ENCODE peak calls at places on chromosomes 2 and 18, in ten cellular contexts. C is fibroblast of lung; D is CD4-positive, alpha-beta T cell; Y is psoas muscle; S is left ventricle myocardium inferior; Q is adrenal gland; K is RWPE1; J is upper lobe of right lung; A is heart right ventricle; B is HL-60. T is an unnamed sample.

GRCh38 chr18:8990276-8991031 is 112.0 kb upstream of the NDUFV2 start:
- DNase-seq in S (peak), C (peak), D (no peak), B (no peak), A (peak), Q (no peak), K (no peak), Y (peak), J (no peak), T (no peak)

GRCh38 chr2:98726172-98726725 is 4.7 kb downstream of the MGAT4A start:
- DNase-seq in S (no peak), A (no peak), J (no peak), D (no peak), Q (no peak), B (no peak), K (no peak), C (no peak), Y (no peak), T (no peak)

GRCh38 chr2:47299555-47299954 is 103.4 kb upstream of the MSH2 start:
- DNase-seq in C (peak), B (no peak), Y (peak), S (no peak), K (no peak), D (no peak), A (no peak), J (no peak), Q (peak), T (no peak)

GRCh38 chr18:33495278-33495677 is 54.8 kb upstream of the CCDC178 start:
- DNase-seq in Y (no peak), K (peak), J (no peak), Q (no peak), S (no peak), B (no peak), D (no peak), A (no peak), C (peak), T (no peak)

GRCh38 chr2:42105330-42106256 is 57.8 kb downstream of the PKDCC start:
- DNase-seq in A (no peak), S (peak), D (peak), Y (peak), C (no peak), K (no peak), J (peak), Q (peak), B (no peak), T (peak)

GRCh38 chr2:189492451-189492850 is 51.2 kb downstream of the WDR75 start:
- DNase-seq in A (no peak), Q (no peak), B (no peak), D (no peak), C (peak), S (no peak), Y (no peak), J (no peak), K (no peak), T (no peak)

GRCh38 chr2:37098416-37099118 is 14.2 kb downstream of the GPATCH11 start:
- DNase-seq in Y (no peak), S (no peak), Q (no peak), K (no peak), B (no peak), C (peak), J (no peak), D (no peak), A (no peak), T (no peak)

GRCh38 chr2:75099521-75099922 is 99.8 kb downstream of the TACR1 start:
- DNase-seq in K (no peak), B (no peak), Q (no peak), C (peak), J (no peak), D (no peak), S (no peak), A (no peak), Y (no peak), T (no peak)

GRCh38 chr18:7808992-7809391 is 241.9 kb downstream of the PTPRM start:
- DNase-seq in B (no peak), C (no peak), Y (no peak), D (no peak), A (no peak), J (no peak), Q (no peak), S (no peak), K (no peak), T (no peak)

GRCh38 chr2:234111523-234111922 is 61.0 kb downstream of the SPP2 start:
- DNase-seq in K (peak), A (no peak), C (peak), J (no peak), B (no peak), D (no peak), S (no peak), Q (peak), Y (no peak), T (no peak)

GRCh38 chr2:217491271-217491670 is 511.5 kb downstream of the TNS1 start:
- DNase-seq in J (no peak), D (no peak), Q (no peak), A (no peak), S (no peak), K (no peak), B (no peak), Y (no peak), C (peak), T (no peak)

GRCh38 chr2:237603718-237604362 is 13.3 kb upstream of the RAB17 start:
- DNase-seq in K (peak), C (peak), Q (peak), B (no peak), D (peak), J (no peak), Y (no peak), A (no peak), S (no peak), T (peak)

GRCh38 chr2:25251461-25252273 is 83.3 kb upstream of the POMC start:
- DNase-seq in K (peak), J (peak), D (no peak), B (no peak), Y (peak), S (peak), Q (peak), C (peak), A (peak), T (peak)

GRCh38 chr2:72859831-72860262 is 27.4 kb upstream of the SPR start:
- DNase-seq in Q (peak), J (no peak), D (peak), Y (no peak), S (no peak), C (peak), B (no peak), K (peak), A (no peak), T (no peak)

GRCh38 chr2:54909006-54909405 is 141.2 kb downstream of the RTN4 start:
- DNase-seq in A (no peak), B (no peak), K (no peak), D (no peak), Q (no peak), Y (no peak), S (no peak), C (peak), J (no peak), T (no peak)

GRCh38 chr2:203533696-203534471 is 1.2 kb downstream of the RAPH1 start:
- DNase-seq in K (peak), Y (no peak), Q (no peak), J (no peak), C (peak), B (no peak), A (no peak), D (no peak), S (no peak), T (no peak)

GRCh38 chr2:31138037-31138962 is at the start of gene GALNT14:
- DNase-seq in A (peak), K (peak), J (peak), B (peak), Q (peak), C (peak), S (peak), D (no peak), Y (peak), T (peak)

GRCh38 chr18:75376004-75376403 is 51.5 kb downstream of the SMIM21 start:
- DNase-seq in J (no peak), Q (no peak), D (no peak), S (no peak), A (no peak), K (no peak), C (no peak), Y (no peak), B (no peak), T (no peak)

GRCh38 chr2:205462681-205463345 is 219.5 kb upstream of the NRP2 start:
- DNase-seq in A (no peak), Y (no peak), S (no peak), D (no peak), J (no peak), C (peak), B (no peak), K (no peak), Q (no peak), T (no peak)

GRCh38 chr2:222728621-222729020 is 57.2 kb downstream of the MOGAT1 start:
- DNase-seq in A (no peak), K (no peak), S (no peak), Q (no peak), J (no peak), C (no peak), D (no peak), B (no peak), Y (no peak), T (no peak)

GRCh38 chr2:129331638-129332037 is 647.8 kb upstream of the RAB6C start:
- DNase-seq in Y (no peak), K (no peak), S (no peak), D (no peak), Q (no peak), J (no peak), C (no peak), B (no peak), A (no peak), T (no peak)

GRCh38 chr2:210324458-210324857 is 9.5 kb upstream of the MYL1 start:
- DNase-seq in B (no peak), J (no peak), A (no peak), K (no peak), C (no peak), D (no peak), Q (no peak), S (no peak), Y (no peak), T (no peak)

GRCh38 chr2:143623270-143623669 is 494.1 kb downstream of the ARHGAP15 start:
- DNase-seq in C (no peak), B (no peak), S (no peak), Y (no peak), K (no peak), D (no peak), J (no peak), Q (no peak), A (no peak), T (no peak)
- TF ChIP-seq CTCF in C (peak), B (no peak), S (no peak), Y (no peak), K (no peak), D (no peak), J (no peak), Q (no peak), A (no peak), T (no peak)

DNA sequence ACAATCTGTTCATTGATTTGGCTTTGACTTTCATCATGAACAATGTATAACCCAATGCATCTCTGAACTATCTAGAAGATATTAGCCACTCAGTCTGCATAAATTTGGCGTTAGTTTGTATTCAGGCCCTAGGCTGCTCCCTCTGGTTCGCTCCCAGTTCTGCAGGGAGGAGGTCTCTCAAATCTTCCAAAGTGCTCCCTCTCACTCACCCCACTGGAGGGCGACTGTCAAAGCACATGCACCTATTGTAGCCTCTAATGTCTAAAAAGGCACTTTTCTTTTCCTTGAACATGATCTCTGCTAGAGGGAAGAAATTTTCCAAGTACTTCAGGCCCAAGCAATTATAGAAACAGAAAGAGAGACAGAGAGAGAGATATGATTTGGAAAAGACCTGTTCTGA is 291.5 kb downstream of the TDRD15 start:
- DNase-seq in J (no peak), Y (no peak), A (no peak), C (no peak), B (no peak), K (no peak), D (no peak), S (no peak), Q (no peak), T (no peak)
- TF ChIP-seq CTCF in J (no peak), Y (no peak), A (no peak), C (no peak), B (no peak), K (no peak), D (no peak), S (peak), Q (no peak), T (no peak)

DNA sequence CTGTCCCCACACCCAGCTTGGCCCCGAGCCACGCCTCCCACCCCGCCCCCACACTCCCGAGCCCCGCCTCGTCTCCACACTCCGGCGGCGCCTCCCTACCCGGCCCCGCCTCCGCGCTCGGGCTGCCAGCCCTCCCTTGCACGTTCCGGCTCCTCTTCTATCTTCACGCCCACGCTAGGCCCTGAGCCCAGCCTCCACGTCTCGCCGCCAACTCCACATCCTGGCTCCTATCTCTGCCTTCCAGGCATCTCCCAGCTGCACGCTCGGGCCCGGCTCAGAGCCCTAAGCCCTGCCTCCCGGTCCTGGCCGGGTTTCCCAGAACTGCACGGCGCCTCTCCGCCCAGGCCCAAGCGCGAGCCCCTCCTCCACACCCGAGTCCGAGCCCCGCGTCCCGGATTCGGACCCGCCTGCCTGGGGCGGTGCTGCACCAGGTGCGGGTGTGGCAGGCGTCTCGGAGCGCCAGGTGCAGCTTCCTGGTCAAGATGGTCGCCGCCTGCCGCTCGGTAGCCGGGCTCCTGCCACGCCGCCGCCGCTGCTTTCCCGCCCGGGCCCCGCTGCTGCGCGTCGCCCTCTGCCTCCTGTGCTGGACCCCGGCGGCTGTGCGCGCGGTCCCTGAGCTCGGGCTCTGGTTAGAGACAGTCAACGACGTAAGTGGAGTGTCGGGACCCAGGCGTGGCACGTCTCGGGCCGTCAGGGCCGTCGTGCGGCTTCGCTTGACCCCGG is at the start of gene TMEM87B:
- DNase-seq in C (peak), Y (peak), Q (peak), K (peak), B (peak), J (peak), A (peak), S (peak), D (peak), T (peak)
- TF ChIP-seq CTCF in C (no peak), Y (no peak), Q (no peak), K (no peak), B (no peak), J (no peak), A (no peak), S (no peak), D (no peak), T (no peak)

DNA sequence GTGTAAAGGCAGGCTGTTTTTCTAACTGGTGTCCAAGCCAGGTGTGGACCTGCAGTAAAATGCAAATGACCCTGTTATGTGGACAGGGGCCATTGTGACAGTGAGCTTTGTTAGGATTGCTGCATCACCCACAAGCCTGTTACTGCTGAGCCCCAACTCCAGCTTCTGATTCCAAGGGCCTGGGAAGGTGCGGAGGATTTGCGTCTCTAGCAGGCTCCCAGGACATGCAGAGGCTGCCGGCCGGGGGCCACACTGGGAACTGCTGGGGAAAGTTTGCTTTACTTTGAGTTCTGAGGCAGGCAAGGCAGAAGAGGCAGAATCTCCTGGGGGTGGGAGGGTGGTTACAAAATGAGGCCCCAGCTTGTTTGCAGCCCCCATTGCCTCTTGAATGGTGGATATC is 164.1 kb downstream of the GLI2 start:
- DNase-seq in D (no peak), K (no peak), J (no peak), B (no peak), S (no peak), Q (no peak), Y (no peak), A (no peak), C (no peak), T (no peak)
- TF ChIP-seq CTCF in D (no peak), K (no peak), J (no peak), B (no peak), S (no peak), Q (no peak), Y (no peak), A (no peak), C (peak), T (no peak)

GRCh38 chr2:117056376-117056748 is 758.1 kb upstream of the DDX18 start:
- DNase-seq in C (no peak), A (no peak), Y (no peak), K (no peak), B (no peak), Q (no peak), S (no peak), D (no peak), J (no peak), T (no peak)
- TF ChIP-seq CTCF in C (no peak), A (no peak), Y (no peak), K (no peak), B (no peak), Q (no peak), S (no peak), D (no peak), J (no peak), T (no peak)

GRCh38 chr2:23566236-23567142 is 181.5 kb downstream of the KLHL29 start:
- DNase-seq in C (no peak), J (no peak), D (no peak), K (peak), S (no peak), B (no peak), Y (no peak), Q (peak), A (no peak), T (no peak)
- TF ChIP-seq CTCF in C (no peak), J (peak), D (peak), K (no peak), S (peak), B (peak), Y (peak), Q (peak), A (peak), T (no peak)

GRCh38 chr18:22468554-22468891 is 50.8 kb upstream of the CTAGE1 start:
- DNase-seq in B (no peak), C (no peak), Y (no peak), D (no peak), Q (peak), S (no peak), K (no peak), J (no peak), A (no peak), T (no peak)

GRCh38 chr18:22465859-22466602 is 48.3 kb upstream of the CTAGE1 start:
- DNase-seq in J (no peak), C (peak), K (peak), Q (peak), Y (no peak), D (no peak), A (no peak), S (peak), B (no peak), T (no peak)

GRCh38 chr18:22469061-22469689 is 51.5 kb upstream of the CTAGE1 start:
- DNase-seq in Q (no peak), J (no peak), D (no peak), S (no peak), C (peak), Y (no peak), K (no peak), B (no peak), A (no peak), T (no peak)

GRCh38 chr18:22467760-22468553 is 50.2 kb upstream of the CTAGE1 start:
- DNase-seq in C (peak), S (no peak), K (peak), B (no peak), A (no peak), Q (peak), D (no peak), J (no peak), Y (peak), T (no peak)

DNA sequence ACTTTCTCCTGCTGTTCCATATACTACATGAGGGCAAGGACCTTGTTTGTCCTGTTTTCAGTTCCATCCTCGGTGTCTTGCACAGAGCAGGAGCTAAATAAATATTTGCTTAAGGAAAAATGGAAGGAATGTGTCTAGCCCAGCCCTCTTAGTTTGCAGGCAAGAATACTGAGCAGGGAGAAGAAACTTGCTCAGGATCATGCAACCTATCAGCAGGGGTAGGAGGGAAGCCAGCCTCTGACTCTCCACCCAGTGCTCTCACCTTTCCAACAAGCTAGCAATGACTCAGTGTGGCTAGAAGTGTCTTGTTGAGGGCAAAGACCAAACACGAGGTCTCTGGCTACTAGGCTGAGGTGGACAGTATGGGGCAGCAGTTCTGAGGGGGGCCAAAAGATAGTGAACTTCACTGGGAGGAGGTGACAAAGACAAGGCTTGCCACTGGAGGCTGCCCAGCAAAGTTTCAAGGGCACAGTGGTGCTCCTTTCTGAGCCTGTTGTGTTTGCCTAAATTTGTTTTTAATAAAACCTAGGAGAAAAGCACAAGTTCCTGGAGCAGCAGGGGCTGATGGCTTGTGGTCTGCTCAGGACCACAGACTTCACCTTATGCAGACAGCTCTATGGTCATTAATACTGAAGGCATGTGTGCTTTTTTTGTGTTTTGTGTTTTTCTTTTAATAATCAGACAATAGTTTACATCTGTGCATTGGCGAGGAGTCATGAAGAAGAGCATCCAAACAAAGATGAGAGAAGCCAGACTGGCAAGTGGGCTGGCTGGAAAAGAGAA is 49.1 kb upstream of the CTAGE1 start:
- DNase-seq in C (peak), Y (no peak), D (no peak), J (no peak), Q (peak), A (peak), B (no peak), S (peak), K (peak), T (no peak)
- TF ChIP-seq CTCF in C (no peak), Y (no peak), D (no peak), J (no peak), Q (no peak), A (no peak), B (no peak), S (no peak), K (no peak), T (no peak)

DNA sequence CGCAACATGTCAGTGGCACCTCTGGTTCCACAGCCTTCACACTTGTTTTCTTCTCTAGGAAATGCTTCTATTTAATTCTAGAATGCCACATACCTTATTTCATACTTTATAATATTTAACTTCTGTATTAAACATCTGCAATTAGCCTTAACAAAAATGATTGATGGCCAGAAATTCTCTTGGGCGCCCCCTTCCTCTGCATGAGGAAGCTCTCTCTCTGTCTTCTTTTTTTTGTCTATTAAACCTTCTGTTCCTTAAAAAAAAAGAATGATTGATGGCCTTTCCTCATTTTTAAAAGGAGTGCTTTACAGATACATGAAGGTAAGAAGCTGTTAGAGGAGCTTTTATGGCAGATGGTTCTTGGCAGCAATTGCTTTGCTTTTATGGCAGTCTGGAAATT is 526.8 kb downstream of the SLC4A3 start:
- DNase-seq in C (no peak), A (no peak), Y (no peak), K (no peak), B (no peak), D (no peak), Q (no peak), S (no peak), J (no peak), T (no peak)
- TF ChIP-seq CTCF in C (no peak), A (no peak), Y (no peak), K (no peak), B (no peak), D (no peak), Q (no peak), S (no peak), J (no peak), T (no peak)

GRCh38 chr2:145546091-145546490 is 1026.2 kb upstream of the ZEB2 start:
- DNase-seq in C (peak), Y (no peak), K (no peak), S (no peak), A (no peak), B (no peak), Q (no peak), D (no peak), J (no peak), T (no peak)
- TF ChIP-seq CTCF in C (peak), Y (no peak), K (no peak), S (peak), A (no peak), B (no peak), Q (no peak), D (no peak), J (no peak), T (no peak)